ENCODE peak calls at places on chromosome 10, in seven cellular contexts. One of them, this sample, is unnamed.

GRCh38 chr10:131830446-131831130 is 70.2 kb upstream of the PPP2R2D start:
- DNase-seq in stimulated activated CD4-positive, alpha-beta T cell treated with anti-CD3 and anti-CD28 coated beads, Interleukin-4, amount 100 ng/mL, for 1 hour: no peak
- DNase-seq in cardiac fibroblast: no peak
- DNase-seq in dermis blood vessel endothelial cell: no peak
- DNase-seq in foreskin fibroblast: no peak
- DNase-seq in RCC 7860: no peak
- DNase-seq in RPMI7951: no peak
- DNase-seq in this sample: no peak

GRCh38 chr10:101834341-101834740 is 9.3 kb downstream of the KCNIP2 start:
- DNase-seq in RCC 7860: no peak
- DNase-seq in cardiac fibroblast: no peak
- DNase-seq in RPMI7951: no peak
- DNase-seq in foreskin fibroblast: no peak
- DNase-seq in stimulated activated CD4-positive, alpha-beta T cell treated with anti-CD3 and anti-CD28 coated beads, Interleukin-4, amount 100 ng/mL, for 1 hour: peak
- DNase-seq in dermis blood vessel endothelial cell: no peak
- DNase-seq in this sample: no peak

GRCh38 chr10:5976689-5977470 is 463 bp downstream of the IL15RA start:
- DNase-seq in RCC 7860: peak
- DNase-seq in stimulated activated CD4-positive, alpha-beta T cell treated with anti-CD3 and anti-CD28 coated beads, Interleukin-4, amount 100 ng/mL, for 1 hour: peak
- DNase-seq in foreskin fibroblast: peak
- DNase-seq in dermis blood vessel endothelial cell: peak
- DNase-seq in RPMI7951: peak
- DNase-seq in cardiac fibroblast: peak
- DNase-seq in this sample: peak

GRCh38 chr10:46787321-46787615 is 124.0 kb upstream of the PTPN20 start:
- DNase-seq in stimulated activated CD4-positive, alpha-beta T cell treated with anti-CD3 and anti-CD28 coated beads, Interleukin-4, amount 100 ng/mL, for 1 hour: no peak
- DNase-seq in foreskin fibroblast: peak
- DNase-seq in dermis blood vessel endothelial cell: peak
- DNase-seq in RPMI7951: peak
- DNase-seq in cardiac fibroblast: peak
- DNase-seq in RCC 7860: peak
- DNase-seq in this sample: peak

GRCh38 chr10:16975188-16975587 is 154.4 kb downstream of the CUBN start:
- DNase-seq in foreskin fibroblast: no peak
- DNase-seq in stimulated activated CD4-positive, alpha-beta T cell treated with anti-CD3 and anti-CD28 coated beads, Interleukin-4, amount 100 ng/mL, for 1 hour: no peak
- DNase-seq in RPMI7951: no peak
- DNase-seq in cardiac fibroblast: no peak
- DNase-seq in RCC 7860: peak
- DNase-seq in dermis blood vessel endothelial cell: no peak
- DNase-seq in this sample: no peak

GRCh38 chr10:26960308-26960707 is 99.5 kb upstream of the ABI1 start:
- DNase-seq in foreskin fibroblast: no peak
- DNase-seq in RCC 7860: no peak
- DNase-seq in RPMI7951: no peak
- DNase-seq in cardiac fibroblast: no peak
- DNase-seq in stimulated activated CD4-positive, alpha-beta T cell treated with anti-CD3 and anti-CD28 coated beads, Interleukin-4, amount 100 ng/mL, for 1 hour: no peak
- DNase-seq in dermis blood vessel endothelial cell: no peak
- DNase-seq in this sample: no peak

GRCh38 chr10:88932539-88933256 is 19.9 kb downstream of the ACTA2 start:
- DNase-seq in stimulated activated CD4-positive, alpha-beta T cell treated with anti-CD3 and anti-CD28 coated beads, Interleukin-4, amount 100 ng/mL, for 1 hour: peak
- DNase-seq in foreskin fibroblast: peak
- DNase-seq in RPMI7951: peak
- DNase-seq in dermis blood vessel endothelial cell: peak
- DNase-seq in cardiac fibroblast: peak
- DNase-seq in RCC 7860: peak
- DNase-seq in this sample: peak

GRCh38 chr10:70903262-70903921 is 15.0 kb upstream of the PCBD1 start:
- DNase-seq in stimulated activated CD4-positive, alpha-beta T cell treated with anti-CD3 and anti-CD28 coated beads, Interleukin-4, amount 100 ng/mL, for 1 hour: peak
- DNase-seq in cardiac fibroblast: peak
- DNase-seq in foreskin fibroblast: peak
- DNase-seq in RCC 7860: peak
- DNase-seq in dermis blood vessel endothelial cell: peak
- DNase-seq in RPMI7951: peak
- DNase-seq in this sample: peak

GRCh38 chr10:129765664-129766550 is 198.2 kb downstream of the EBF3 start:
- DNase-seq in cardiac fibroblast: no peak
- DNase-seq in dermis blood vessel endothelial cell: no peak
- DNase-seq in RCC 7860: no peak
- DNase-seq in stimulated activated CD4-positive, alpha-beta T cell treated with anti-CD3 and anti-CD28 coated beads, Interleukin-4, amount 100 ng/mL, for 1 hour: no peak
- DNase-seq in foreskin fibroblast: no peak
- DNase-seq in RPMI7951: no peak
- DNase-seq in this sample: no peak

This sample was measured in CD4-positive, CD25-positive, alpha-beta regulatory T cell.